ENCODE peak calls at places on chromosomes 5 and 9, in eight cellular contexts. One of them, this sample, is unnamed.

GRCh38 chr5:180869587-180869986 is 8.5 kb upstream of the ZFP62 start:
- DNase-seq in HFF-Myc: no peak
- DNase-seq in mesenchymal stem cell: no peak
- DNase-seq in tibial nerve: peak
- DNase-seq in psoas muscle: no peak
- DNase-seq in heart right ventricle: no peak
- DNase-seq in lower lobe of right lung: no peak
- DNase-seq in left ventricle myocardium inferior: no peak
- DNase-seq in this sample: peak

GRCh38 chr9:131276107-131276888 is at the start of gene FAM78A:
- DNase-seq in HFF-Myc: no peak
- DNase-seq in mesenchymal stem cell: peak
- DNase-seq in tibial nerve: no peak
- DNase-seq in psoas muscle: peak
- DNase-seq in heart right ventricle: no peak
- DNase-seq in lower lobe of right lung: peak
- DNase-seq in left ventricle myocardium inferior: peak
- DNase-seq in this sample: no peak

GRCh38 chr5:176778921-176779465 is 31.4 kb upstream of the UNC5A start:
- DNase-seq in HFF-Myc: no peak
- DNase-seq in mesenchymal stem cell: no peak
- DNase-seq in tibial nerve: no peak
- DNase-seq in psoas muscle: no peak
- DNase-seq in heart right ventricle: no peak
- DNase-seq in lower lobe of right lung: no peak
- DNase-seq in left ventricle myocardium inferior: no peak
- DNase-seq in this sample: no peak

GRCh38 chr5:72246954-72247442 is 73.0 kb downstream of the MRPS27 start:
- DNase-seq in HFF-Myc: no peak
- DNase-seq in mesenchymal stem cell: peak
- DNase-seq in tibial nerve: no peak
- DNase-seq in psoas muscle: no peak
- DNase-seq in heart right ventricle: no peak
- DNase-seq in lower lobe of right lung: no peak
- DNase-seq in left ventricle myocardium inferior: no peak
- DNase-seq in this sample: peak

GRCh38 chr5:34524123-34524522 is 132.0 kb upstream of the RAI14 start:
- DNase-seq in HFF-Myc: no peak
- DNase-seq in mesenchymal stem cell: peak
- DNase-seq in tibial nerve: no peak
- DNase-seq in psoas muscle: no peak
- DNase-seq in heart right ventricle: no peak
- DNase-seq in lower lobe of right lung: no peak
- DNase-seq in left ventricle myocardium inferior: no peak
- DNase-seq in this sample: peak

GRCh38 chr5:181167814-181168488 is 20.6 kb downstream of the OR2V2 start:
- DNase-seq in HFF-Myc: no peak
- DNase-seq in mesenchymal stem cell: no peak
- DNase-seq in tibial nerve: no peak
- DNase-seq in psoas muscle: no peak
- DNase-seq in heart right ventricle: no peak
- DNase-seq in lower lobe of right lung: no peak
- DNase-seq in left ventricle myocardium inferior: no peak
- DNase-seq in this sample: no peak

GRCh38 chr9:14147738-14148137 is 166.2 kb downstream of the NFIB start:
- DNase-seq in HFF-Myc: no peak
- DNase-seq in mesenchymal stem cell: no peak
- DNase-seq in tibial nerve: no peak
- DNase-seq in psoas muscle: no peak
- DNase-seq in heart right ventricle: no peak
- DNase-seq in lower lobe of right lung: no peak
- DNase-seq in left ventricle myocardium inferior: no peak
- DNase-seq in this sample: no peak

GRCh38 chr5:127892467-127893207 is 189.4 kb downstream of the CCDC192 start:
- DNase-seq in HFF-Myc: peak
- DNase-seq in mesenchymal stem cell: peak
- DNase-seq in tibial nerve: no peak
- DNase-seq in psoas muscle: no peak
- DNase-seq in heart right ventricle: peak
- DNase-seq in lower lobe of right lung: no peak
- DNase-seq in left ventricle myocardium inferior: no peak
- DNase-seq in this sample: peak

GRCh38 chr5:115460476-115460875 is 84.1 kb downstream of the FEM1C start:
- DNase-seq in HFF-Myc: no peak
- DNase-seq in mesenchymal stem cell: peak
- DNase-seq in tibial nerve: no peak
- DNase-seq in psoas muscle: peak
- DNase-seq in heart right ventricle: peak
- DNase-seq in lower lobe of right lung: peak
- DNase-seq in left ventricle myocardium inferior: peak
- DNase-seq in this sample: peak

GRCh38 chr9:133752739-133753446 is 14.7 kb upstream of the SARDH start:
- DNase-seq in HFF-Myc: no peak
- DNase-seq in mesenchymal stem cell: no peak
- DNase-seq in tibial nerve: no peak
- DNase-seq in psoas muscle: no peak
- DNase-seq in heart right ventricle: no peak
- DNase-seq in lower lobe of right lung: no peak
- DNase-seq in left ventricle myocardium inferior: no peak
- DNase-seq in this sample: no peak

GRCh38 chr9:131673531-131673930 is 66.3 kb downstream of the RAPGEF1 start:
- DNase-seq in HFF-Myc: no peak
- DNase-seq in mesenchymal stem cell: no peak
- DNase-seq in tibial nerve: no peak
- DNase-seq in psoas muscle: no peak
- DNase-seq in heart right ventricle: no peak
- DNase-seq in lower lobe of right lung: no peak
- DNase-seq in left ventricle myocardium inferior: no peak
- DNase-seq in this sample: no peak

GRCh38 chr5:32687167-32687831 is 23.8 kb upstream of the NPR3 start:
- DNase-seq in HFF-Myc: no peak
- DNase-seq in mesenchymal stem cell: no peak
- DNase-seq in tibial nerve: peak
- DNase-seq in psoas muscle: no peak
- DNase-seq in heart right ventricle: peak
- DNase-seq in lower lobe of right lung: no peak
- DNase-seq in left ventricle myocardium inferior: no peak
- DNase-seq in this sample: peak

GRCh38 chr5:17330386-17330785 is 113.0 kb downstream of the BASP1 start:
- DNase-seq in HFF-Myc: no peak
- DNase-seq in mesenchymal stem cell: no peak
- DNase-seq in tibial nerve: no peak
- DNase-seq in psoas muscle: no peak
- DNase-seq in heart right ventricle: no peak
- DNase-seq in lower lobe of right lung: no peak
- DNase-seq in left ventricle myocardium inferior: no peak
- DNase-seq in this sample: no peak

GRCh38 chr5:51832934-51833470 is 449.8 kb downstream of the ISL1 start:
- DNase-seq in HFF-Myc: no peak
- DNase-seq in mesenchymal stem cell: no peak
- DNase-seq in tibial nerve: no peak
- DNase-seq in psoas muscle: no peak
- DNase-seq in heart right ventricle: no peak
- DNase-seq in lower lobe of right lung: no peak
- DNase-seq in left ventricle myocardium inferior: no peak
- DNase-seq in this sample: no peak

GRCh38 chr9:94915476-94916450 is 189.3 kb downstream of the AOPEP start:
- DNase-seq in HFF-Myc: no peak
- DNase-seq in mesenchymal stem cell: no peak
- DNase-seq in tibial nerve: no peak
- DNase-seq in psoas muscle: no peak
- DNase-seq in heart right ventricle: peak
- DNase-seq in lower lobe of right lung: no peak
- DNase-seq in left ventricle myocardium inferior: no peak
- DNase-seq in this sample: no peak

GRCh38 chr5:31707294-31707693 is 68.4 kb downstream of the PDZD2 start:
- DNase-seq in HFF-Myc: no peak
- DNase-seq in mesenchymal stem cell: no peak
- DNase-seq in tibial nerve: no peak
- DNase-seq in psoas muscle: no peak
- DNase-seq in heart right ventricle: no peak
- DNase-seq in lower lobe of right lung: no peak
- DNase-seq in left ventricle myocardium inferior: no peak
- DNase-seq in this sample: no peak

GRCh38 chr5:9069650-9070049 is 476.2 kb downstream of the SEMA5A start:
- DNase-seq in HFF-Myc: no peak
- DNase-seq in mesenchymal stem cell: peak
- DNase-seq in tibial nerve: no peak
- DNase-seq in psoas muscle: no peak
- DNase-seq in heart right ventricle: no peak
- DNase-seq in lower lobe of right lung: no peak
- DNase-seq in left ventricle myocardium inferior: no peak
- DNase-seq in this sample: no peak

GRCh38 chr9:136946893-136947891 is 2.1 kb downstream of the C8G start:
- DNase-seq in HFF-Myc: no peak
- DNase-seq in mesenchymal stem cell: no peak
- DNase-seq in tibial nerve: no peak
- DNase-seq in psoas muscle: peak
- DNase-seq in heart right ventricle: no peak
- DNase-seq in lower lobe of right lung: no peak
- DNase-seq in left ventricle myocardium inferior: no peak
- DNase-seq in this sample: no peak

GRCh38 chr9:114486205-114486963 is 18.9 kb downstream of the WHRN start:
- DNase-seq in HFF-Myc: no peak
- DNase-seq in mesenchymal stem cell: peak
- DNase-seq in tibial nerve: no peak
- DNase-seq in psoas muscle: no peak
- DNase-seq in heart right ventricle: no peak
- DNase-seq in lower lobe of right lung: no peak
- DNase-seq in left ventricle myocardium inferior: no peak
- DNase-seq in this sample: no peak

GRCh38 chr9:3912260-3912659 is 386.5 kb upstream of the RFX3 start:
- DNase-seq in HFF-Myc: no peak
- DNase-seq in mesenchymal stem cell: peak
- DNase-seq in tibial nerve: no peak
- DNase-seq in psoas muscle: no peak
- DNase-seq in heart right ventricle: no peak
- DNase-seq in lower lobe of right lung: no peak
- DNase-seq in left ventricle myocardium inferior: no peak
- DNase-seq in this sample: peak

GRCh38 chr9:69324549-69325401 is at the start of gene ENTREP1:
- DNase-seq in HFF-Myc: no peak
- DNase-seq in mesenchymal stem cell: peak
- DNase-seq in tibial nerve: no peak
- DNase-seq in psoas muscle: peak
- DNase-seq in heart right ventricle: peak
- DNase-seq in lower lobe of right lung: peak
- DNase-seq in left ventricle myocardium inferior: peak
- DNase-seq in this sample: peak

GRCh38 chr9:99296375-99296951 is 74.4 kb downstream of the SEC61B start:
- DNase-seq in HFF-Myc: no peak
- DNase-seq in mesenchymal stem cell: no peak
- DNase-seq in tibial nerve: no peak
- DNase-seq in psoas muscle: peak
- DNase-seq in heart right ventricle: peak
- DNase-seq in lower lobe of right lung: no peak
- DNase-seq in left ventricle myocardium inferior: peak
- DNase-seq in this sample: no peak
- H3K4me3 ChIP-seq in HFF-Myc: no peak
- H3K4me3 ChIP-seq in mesenchymal stem cell: no peak
- H3K4me3 ChIP-seq in tibial nerve: peak
- H3K4me3 ChIP-seq in psoas muscle: peak
- H3K4me3 ChIP-seq in heart right ventricle: peak
- H3K4me3 ChIP-seq in lower lobe of right lung: peak
- H3K4me3 ChIP-seq in left ventricle myocardium inferior: peak
- H3K4me3 ChIP-seq in this sample: no peak

GRCh38 chr5:124234022-124234899 is 512.2 kb downstream of the ZNF608 start:
- DNase-seq in HFF-Myc: no peak
- DNase-seq in mesenchymal stem cell: no peak
- DNase-seq in tibial nerve: no peak
- DNase-seq in psoas muscle: no peak
- DNase-seq in heart right ventricle: no peak
- DNase-seq in lower lobe of right lung: no peak
- DNase-seq in left ventricle myocardium inferior: no peak
- DNase-seq in this sample: no peak
- H3K4me3 ChIP-seq in HFF-Myc: no peak
- H3K4me3 ChIP-seq in mesenchymal stem cell: no peak
- H3K4me3 ChIP-seq in tibial nerve: no peak
- H3K4me3 ChIP-seq in psoas muscle: no peak
- H3K4me3 ChIP-seq in heart right ventricle: no peak
- H3K4me3 ChIP-seq in lower lobe of right lung: no peak
- H3K4me3 ChIP-seq in left ventricle myocardium inferior: no peak
- H3K4me3 ChIP-seq in this sample: no peak

GRCh38 chr5:141838326-141839014 is 39.7 kb downstream of the PCDH1 start:
- DNase-seq in HFF-Myc: no peak
- DNase-seq in mesenchymal stem cell: no peak
- DNase-seq in tibial nerve: no peak
- DNase-seq in psoas muscle: no peak
- DNase-seq in heart right ventricle: no peak
- DNase-seq in lower lobe of right lung: peak
- DNase-seq in left ventricle myocardium inferior: no peak
- DNase-seq in this sample: no peak

GRCh38 chr5:141841376-141841775 is 36.8 kb downstream of the PCDH1 start:
- DNase-seq in HFF-Myc: no peak
- DNase-seq in mesenchymal stem cell: no peak
- DNase-seq in tibial nerve: no peak
- DNase-seq in psoas muscle: no peak
- DNase-seq in heart right ventricle: no peak
- DNase-seq in lower lobe of right lung: peak
- DNase-seq in left ventricle myocardium inferior: no peak
- DNase-seq in this sample: no peak

GRCh38 chr5:141840826-141841360 is 37.3 kb downstream of the PCDH1 start:
- DNase-seq in HFF-Myc: no peak
- DNase-seq in mesenchymal stem cell: no peak
- DNase-seq in tibial nerve: no peak
- DNase-seq in psoas muscle: no peak
- DNase-seq in heart right ventricle: no peak
- DNase-seq in lower lobe of right lung: no peak
- DNase-seq in left ventricle myocardium inferior: no peak
- DNase-seq in this sample: no peak

GRCh38 chr5:141840295-141840812 is 37.9 kb downstream of the PCDH1 start:
- DNase-seq in HFF-Myc: no peak
- DNase-seq in mesenchymal stem cell: no peak
- DNase-seq in tibial nerve: no peak
- DNase-seq in psoas muscle: no peak
- DNase-seq in heart right ventricle: no peak
- DNase-seq in lower lobe of right lung: no peak
- DNase-seq in left ventricle myocardium inferior: no peak
- DNase-seq in this sample: no peak

GRCh38 chr5:141839015-141839513 is 39.1 kb downstream of the PCDH1 start:
- DNase-seq in HFF-Myc: no peak
- DNase-seq in mesenchymal stem cell: no peak
- DNase-seq in tibial nerve: no peak
- DNase-seq in psoas muscle: no peak
- DNase-seq in heart right ventricle: peak
- DNase-seq in lower lobe of right lung: no peak
- DNase-seq in left ventricle myocardium inferior: no peak
- DNase-seq in this sample: peak
- H3K4me3 ChIP-seq in HFF-Myc: no peak
- H3K4me3 ChIP-seq in mesenchymal stem cell: no peak
- H3K4me3 ChIP-seq in tibial nerve: no peak
- H3K4me3 ChIP-seq in psoas muscle: no peak
- H3K4me3 ChIP-seq in heart right ventricle: no peak
- H3K4me3 ChIP-seq in lower lobe of right lung: no peak
- H3K4me3 ChIP-seq in left ventricle myocardium inferior: no peak
- H3K4me3 ChIP-seq in this sample: no peak

DNA sequence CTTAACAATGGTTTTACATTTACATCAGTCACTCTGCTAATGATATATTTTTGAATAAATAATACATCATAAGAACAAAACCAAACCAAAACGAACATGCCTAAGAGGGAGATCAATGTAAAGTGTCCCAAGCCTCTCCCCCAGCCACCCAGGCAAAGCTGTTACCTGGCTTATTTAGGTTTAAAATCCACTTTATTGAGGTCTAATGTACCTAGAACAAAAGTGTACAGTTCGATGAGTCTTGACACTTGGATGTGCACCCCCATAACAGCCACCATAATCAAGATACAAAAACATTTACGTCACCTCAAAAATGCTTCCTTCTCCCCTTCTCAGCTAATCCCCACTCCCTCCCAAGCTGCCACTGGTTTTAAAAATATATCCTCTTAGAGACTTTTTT is 8.2 kb upstream of the NKX2-5 start:
- DNase-seq in HFF-Myc: no peak
- DNase-seq in mesenchymal stem cell: no peak
- DNase-seq in tibial nerve: no peak
- DNase-seq in psoas muscle: no peak
- DNase-seq in heart right ventricle: no peak
- DNase-seq in lower lobe of right lung: no peak
- DNase-seq in left ventricle myocardium inferior: no peak
- DNase-seq in this sample: no peak
- H3K4me3 ChIP-seq in HFF-Myc: no peak
- H3K4me3 ChIP-seq in mesenchymal stem cell: no peak
- H3K4me3 ChIP-seq in tibial nerve: no peak
- H3K4me3 ChIP-seq in psoas muscle: peak
- H3K4me3 ChIP-seq in heart right ventricle: peak
- H3K4me3 ChIP-seq in lower lobe of right lung: no peak
- H3K4me3 ChIP-seq in left ventricle myocardium inferior: peak
- H3K4me3 ChIP-seq in this sample: no peak